ENCODE peak calls at places on chromosome 17, in nine cellular contexts. One of them, this sample, is unnamed. For H3K4me1, the result is how much of the 10 kb centered on the place peaks cover.

GRCh38 chr17:65987988-65988387 is 203.9 kb downstream of the CEP112 start:
- DNase-seq in CD8-positive, alpha-beta memory T cell: no peak
- DNase-seq in stomach: no peak
- DNase-seq in esophagus muscularis mucosa: no peak
- DNase-seq in neuronal stem cell: no peak
- DNase-seq in A549: peak
- DNase-seq in hepatocyte: peak
- DNase-seq in effector memory CD4-positive, alpha-beta T cell: no peak
- DNase-seq in endodermal cell: peak
- DNase-seq in this sample: no peak

GRCh38 chr17:82000803-82001649 is 21.7 kb downstream of the CENPX start:
- DNase-seq in A549: no peak
- DNase-seq in neuronal stem cell: no peak
- DNase-seq in effector memory CD4-positive, alpha-beta T cell: no peak
- DNase-seq in stomach: no peak
- DNase-seq in endodermal cell: no peak
- DNase-seq in CD8-positive, alpha-beta memory T cell: no peak
- DNase-seq in esophagus muscularis mucosa: no peak
- DNase-seq in hepatocyte: no peak
- DNase-seq in this sample: no peak

GRCh38 chr17:29956225-29956624 is 14.8 kb downstream of the EFCAB5 start:
- DNase-seq in CD8-positive, alpha-beta memory T cell: no peak
- DNase-seq in endodermal cell: no peak
- DNase-seq in neuronal stem cell: no peak
- DNase-seq in effector memory CD4-positive, alpha-beta T cell: no peak
- DNase-seq in stomach: no peak
- DNase-seq in hepatocyte: no peak
- DNase-seq in A549: no peak
- DNase-seq in esophagus muscularis mucosa: no peak
- DNase-seq in this sample: no peak

GRCh38 chr17:63349478-63350000 is 96.6 kb downstream of the CYB561 start:
- DNase-seq in stomach: no peak
- DNase-seq in endodermal cell: no peak
- DNase-seq in esophagus muscularis mucosa: no peak
- DNase-seq in CD8-positive, alpha-beta memory T cell: no peak
- DNase-seq in A549: no peak
- DNase-seq in neuronal stem cell: no peak
- DNase-seq in effector memory CD4-positive, alpha-beta T cell: no peak
- DNase-seq in hepatocyte: no peak
- DNase-seq in this sample: no peak

GRCh38 chr17:76691379-76692191 is 19.2 kb downstream of the MXRA7 start:
- DNase-seq in A549: no peak
- DNase-seq in esophagus muscularis mucosa: no peak
- DNase-seq in endodermal cell: peak
- DNase-seq in neuronal stem cell: no peak
- DNase-seq in hepatocyte: no peak
- DNase-seq in CD8-positive, alpha-beta memory T cell: no peak
- DNase-seq in effector memory CD4-positive, alpha-beta T cell: no peak
- DNase-seq in stomach: no peak
- DNase-seq in this sample: peak

GRCh38 chr17:76018801-76019200 is 8.3 kb downstream of the EVPL start:
- DNase-seq in neuronal stem cell: no peak
- DNase-seq in CD8-positive, alpha-beta memory T cell: no peak
- DNase-seq in stomach: no peak
- DNase-seq in effector memory CD4-positive, alpha-beta T cell: no peak
- DNase-seq in endodermal cell: no peak
- DNase-seq in esophagus muscularis mucosa: no peak
- DNase-seq in hepatocyte: no peak
- DNase-seq in A549: no peak
- DNase-seq in this sample: no peak

GRCh38 chr17:34579979-34580684 is 750 bp downstream of the TMEM132E start:
- DNase-seq in esophagus muscularis mucosa: no peak
- DNase-seq in stomach: no peak
- DNase-seq in endodermal cell: peak
- DNase-seq in effector memory CD4-positive, alpha-beta T cell: no peak
- DNase-seq in CD8-positive, alpha-beta memory T cell: no peak
- DNase-seq in A549: peak
- DNase-seq in hepatocyte: peak
- DNase-seq in neuronal stem cell: no peak
- DNase-seq in this sample: no peak

GRCh38 chr17:42554250-42555121 is 1.8 kb downstream of the HSD17B1 start:
- DNase-seq in neuronal stem cell: peak
- DNase-seq in CD8-positive, alpha-beta memory T cell: peak
- DNase-seq in hepatocyte: peak
- DNase-seq in endodermal cell: peak
- DNase-seq in esophagus muscularis mucosa: peak
- DNase-seq in effector memory CD4-positive, alpha-beta T cell: peak
- DNase-seq in stomach: peak
- DNase-seq in A549: peak
- DNase-seq in this sample: peak

GRCh38 chr17:49567104-49567521 is 8.6 kb upstream of the NXPH3 start:
- DNase-seq in neuronal stem cell: no peak
- DNase-seq in CD8-positive, alpha-beta memory T cell: no peak
- DNase-seq in effector memory CD4-positive, alpha-beta T cell: no peak
- DNase-seq in esophagus muscularis mucosa: no peak
- DNase-seq in A549: no peak
- DNase-seq in hepatocyte: no peak
- DNase-seq in stomach: no peak
- DNase-seq in endodermal cell: no peak
- DNase-seq in this sample: no peak

GRCh38 chr17:33292981-33293867 is at the start of gene ASIC2:
- DNase-seq in esophagus muscularis mucosa: no peak
- DNase-seq in stomach: no peak
- DNase-seq in CD8-positive, alpha-beta memory T cell: no peak
- DNase-seq in neuronal stem cell: peak
- DNase-seq in endodermal cell: peak
- DNase-seq in hepatocyte: peak
- DNase-seq in A549: peak
- DNase-seq in effector memory CD4-positive, alpha-beta T cell: no peak
- DNase-seq in this sample: no peak
- H3K27ac ChIP-seq in esophagus muscularis mucosa: no peak
- H3K27ac ChIP-seq in stomach: no peak
- H3K27ac ChIP-seq in CD8-positive, alpha-beta memory T cell: no peak
- H3K27ac ChIP-seq in neuronal stem cell: no peak
- H3K27ac ChIP-seq in endodermal cell: no peak
- H3K27ac ChIP-seq in hepatocyte: no peak
- H3K27ac ChIP-seq in A549: peak
- H3K27ac ChIP-seq in effector memory CD4-positive, alpha-beta T cell: no peak
- H3K27ac ChIP-seq in this sample: no peak

GRCh38 chr17:83090424-83091256 is 11.2 kb downstream of the METRNL start:
- DNase-seq in A549: no peak
- DNase-seq in neuronal stem cell: no peak
- DNase-seq in esophagus muscularis mucosa: no peak
- DNase-seq in stomach: no peak
- DNase-seq in CD8-positive, alpha-beta memory T cell: no peak
- DNase-seq in endodermal cell: no peak
- DNase-seq in effector memory CD4-positive, alpha-beta T cell: no peak
- DNase-seq in hepatocyte: no peak
- DNase-seq in this sample: no peak

GRCh38 chr17:83086907-83087787 is 7.7 kb downstream of the METRNL start:
- DNase-seq in endodermal cell: no peak
- DNase-seq in hepatocyte: peak
- DNase-seq in CD8-positive, alpha-beta memory T cell: no peak
- DNase-seq in A549: no peak
- DNase-seq in esophagus muscularis mucosa: no peak
- DNase-seq in stomach: no peak
- DNase-seq in effector memory CD4-positive, alpha-beta T cell: no peak
- DNase-seq in neuronal stem cell: no peak
- DNase-seq in this sample: no peak

GRCh38 chr17:83087788-83088360 is 8.5 kb downstream of the METRNL start:
- DNase-seq in CD8-positive, alpha-beta memory T cell: no peak
- DNase-seq in neuronal stem cell: no peak
- DNase-seq in effector memory CD4-positive, alpha-beta T cell: no peak
- DNase-seq in A549: no peak
- DNase-seq in stomach: no peak
- DNase-seq in hepatocyte: no peak
- DNase-seq in esophagus muscularis mucosa: no peak
- DNase-seq in endodermal cell: no peak
- DNase-seq in this sample: no peak

GRCh38 chr17:83089322-83090156 is 10.1 kb downstream of the METRNL start:
- DNase-seq in hepatocyte: peak
- DNase-seq in neuronal stem cell: no peak
- DNase-seq in esophagus muscularis mucosa: no peak
- DNase-seq in effector memory CD4-positive, alpha-beta T cell: no peak
- DNase-seq in CD8-positive, alpha-beta memory T cell: no peak
- DNase-seq in A549: no peak
- DNase-seq in stomach: peak
- DNase-seq in endodermal cell: no peak
- DNase-seq in this sample: no peak

GRCh38 chr17:83088451-83089321 is 9.3 kb downstream of the METRNL start:
- DNase-seq in CD8-positive, alpha-beta memory T cell: no peak
- DNase-seq in effector memory CD4-positive, alpha-beta T cell: no peak
- DNase-seq in hepatocyte: no peak
- DNase-seq in A549: no peak
- DNase-seq in neuronal stem cell: no peak
- DNase-seq in esophagus muscularis mucosa: no peak
- DNase-seq in stomach: no peak
- DNase-seq in endodermal cell: no peak
- DNase-seq in this sample: no peak
- H3K4me1 ChIP-seq in CD8-positive, alpha-beta memory T cell: under half
- H3K4me1 ChIP-seq in effector memory CD4-positive, alpha-beta T cell: under half
- H3K4me1 ChIP-seq in hepatocyte: half or more
- H3K4me1 ChIP-seq in A549: under half
- H3K4me1 ChIP-seq in neuronal stem cell: under half
- H3K4me1 ChIP-seq in esophagus muscularis mucosa: half or more
- H3K4me1 ChIP-seq in stomach: half or more
- H3K4me1 ChIP-seq in endodermal cell: under half
- H3K4me1 ChIP-seq in this sample: under half

GRCh38 chr17:71409712-71410111 is 711.1 kb upstream of the SOX9 start:
- DNase-seq in A549: no peak
- DNase-seq in hepatocyte: no peak
- DNase-seq in CD8-positive, alpha-beta memory T cell: no peak
- DNase-seq in stomach: no peak
- DNase-seq in endodermal cell: no peak
- DNase-seq in esophagus muscularis mucosa: no peak
- DNase-seq in effector memory CD4-positive, alpha-beta T cell: no peak
- DNase-seq in neuronal stem cell: no peak
- DNase-seq in this sample: no peak

GRCh38 chr17:71413935-71414334 is 706.9 kb upstream of the SOX9 start:
- DNase-seq in CD8-positive, alpha-beta memory T cell: no peak
- DNase-seq in effector memory CD4-positive, alpha-beta T cell: no peak
- DNase-seq in endodermal cell: no peak
- DNase-seq in hepatocyte: no peak
- DNase-seq in A549: no peak
- DNase-seq in neuronal stem cell: no peak
- DNase-seq in esophagus muscularis mucosa: no peak
- DNase-seq in stomach: no peak
- DNase-seq in this sample: no peak

GRCh38 chr17:71409137-71409536 is 711.7 kb upstream of the SOX9 start:
- DNase-seq in CD8-positive, alpha-beta memory T cell: no peak
- DNase-seq in esophagus muscularis mucosa: no peak
- DNase-seq in endodermal cell: no peak
- DNase-seq in effector memory CD4-positive, alpha-beta T cell: no peak
- DNase-seq in hepatocyte: no peak
- DNase-seq in neuronal stem cell: no peak
- DNase-seq in A549: no peak
- DNase-seq in stomach: no peak
- DNase-seq in this sample: no peak

GRCh38 chr17:71417142-71417541 is 703.7 kb upstream of the SOX9 start:
- DNase-seq in CD8-positive, alpha-beta memory T cell: no peak
- DNase-seq in stomach: no peak
- DNase-seq in neuronal stem cell: no peak
- DNase-seq in effector memory CD4-positive, alpha-beta T cell: no peak
- DNase-seq in A549: no peak
- DNase-seq in endodermal cell: no peak
- DNase-seq in hepatocyte: no peak
- DNase-seq in esophagus muscularis mucosa: no peak
- DNase-seq in this sample: no peak

DNA sequence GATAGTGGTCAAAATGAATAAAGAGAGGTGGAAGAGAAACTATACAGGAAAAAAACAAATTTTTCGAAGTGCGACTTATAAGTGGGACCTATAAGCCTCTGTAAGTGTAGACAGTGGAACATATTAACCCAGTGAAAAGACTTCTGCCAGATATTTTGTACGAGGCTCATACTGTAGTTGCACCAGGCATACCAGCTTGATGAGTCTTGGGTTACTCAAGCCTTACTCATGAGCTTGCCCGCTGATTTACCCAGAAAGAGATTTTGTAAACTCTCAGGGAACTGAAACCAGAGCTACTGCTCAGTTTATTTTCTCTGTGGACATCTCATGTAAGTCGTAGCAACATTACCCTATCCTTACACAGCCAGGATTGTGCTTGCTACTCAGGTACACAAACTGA is 708.0 kb upstream of the SOX9 start:
- DNase-seq in neuronal stem cell: no peak
- DNase-seq in CD8-positive, alpha-beta memory T cell: no peak
- DNase-seq in endodermal cell: no peak
- DNase-seq in A549: peak
- DNase-seq in stomach: no peak
- DNase-seq in hepatocyte: peak
- DNase-seq in effector memory CD4-positive, alpha-beta T cell: no peak
- DNase-seq in esophagus muscularis mucosa: no peak
- DNase-seq in this sample: peak
- H3K27ac ChIP-seq in neuronal stem cell: no peak
- H3K27ac ChIP-seq in CD8-positive, alpha-beta memory T cell: no peak
- H3K27ac ChIP-seq in endodermal cell: no peak
- H3K27ac ChIP-seq in A549: peak
- H3K27ac ChIP-seq in stomach: no peak
- H3K27ac ChIP-seq in hepatocyte: no peak
- H3K27ac ChIP-seq in effector memory CD4-positive, alpha-beta T cell: no peak
- H3K27ac ChIP-seq in esophagus muscularis mucosa: no peak
- H3K27ac ChIP-seq in this sample: peak

GRCh38 chr17:17692353-17693252 is 11.3 kb downstream of the RAI1 start:
- DNase-seq in esophagus muscularis mucosa: no peak
- DNase-seq in endodermal cell: no peak
- DNase-seq in A549: no peak
- DNase-seq in neuronal stem cell: no peak
- DNase-seq in effector memory CD4-positive, alpha-beta T cell: no peak
- DNase-seq in stomach: no peak
- DNase-seq in hepatocyte: no peak
- DNase-seq in CD8-positive, alpha-beta memory T cell: no peak
- DNase-seq in this sample: no peak

GRCh38 chr17:17694229-17695081 is 13.2 kb downstream of the RAI1 start:
- DNase-seq in CD8-positive, alpha-beta memory T cell: peak
- DNase-seq in A549: peak
- DNase-seq in neuronal stem cell: no peak
- DNase-seq in hepatocyte: peak
- DNase-seq in stomach: peak
- DNase-seq in effector memory CD4-positive, alpha-beta T cell: peak
- DNase-seq in endodermal cell: peak
- DNase-seq in esophagus muscularis mucosa: no peak
- DNase-seq in this sample: peak

GRCh38 chr17:17696075-17696474 is 14.8 kb downstream of the RAI1 start:
- DNase-seq in effector memory CD4-positive, alpha-beta T cell: no peak
- DNase-seq in neuronal stem cell: no peak
- DNase-seq in stomach: no peak
- DNase-seq in CD8-positive, alpha-beta memory T cell: no peak
- DNase-seq in hepatocyte: no peak
- DNase-seq in endodermal cell: no peak
- DNase-seq in A549: no peak
- DNase-seq in esophagus muscularis mucosa: no peak
- DNase-seq in this sample: no peak

GRCh38 chr17:17693253-17693954 is 12.1 kb downstream of the RAI1 start:
- DNase-seq in CD8-positive, alpha-beta memory T cell: no peak
- DNase-seq in endodermal cell: peak
- DNase-seq in effector memory CD4-positive, alpha-beta T cell: no peak
- DNase-seq in esophagus muscularis mucosa: no peak
- DNase-seq in A549: no peak
- DNase-seq in hepatocyte: peak
- DNase-seq in neuronal stem cell: no peak
- DNase-seq in stomach: peak
- DNase-seq in this sample: peak

DNA sequence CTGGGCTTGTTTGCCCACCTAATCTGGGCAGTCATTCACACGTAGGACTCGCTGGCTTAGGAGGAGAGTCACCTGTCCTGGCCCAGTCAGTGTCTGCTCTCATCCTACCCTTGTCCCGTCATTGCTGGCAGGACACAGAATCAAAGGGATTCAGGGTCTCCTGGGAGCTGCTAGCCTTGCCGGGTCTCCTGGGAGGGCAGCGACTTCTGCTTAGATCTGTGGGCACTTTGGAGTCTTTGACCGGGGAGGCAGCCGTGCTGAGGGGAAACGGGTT is 12.6 kb downstream of the RAI1 start:
- DNase-seq in effector memory CD4-positive, alpha-beta T cell: no peak
- DNase-seq in hepatocyte: no peak
- DNase-seq in esophagus muscularis mucosa: no peak
- DNase-seq in endodermal cell: no peak
- DNase-seq in stomach: no peak
- DNase-seq in A549: no peak
- DNase-seq in neuronal stem cell: no peak
- DNase-seq in CD8-positive, alpha-beta memory T cell: no peak
- DNase-seq in this sample: no peak
- H3K4me1 ChIP-seq in effector memory CD4-positive, alpha-beta T cell: under half
- H3K4me1 ChIP-seq in hepatocyte: half or more
- H3K4me1 ChIP-seq in esophagus muscularis mucosa: half or more
- H3K4me1 ChIP-seq in endodermal cell: under half
- H3K4me1 ChIP-seq in stomach: half or more
- H3K4me1 ChIP-seq in A549: half or more
- H3K4me1 ChIP-seq in neuronal stem cell: under half
- H3K4me1 ChIP-seq in CD8-positive, alpha-beta memory T cell: half or more
- H3K4me1 ChIP-seq in this sample: half or more